ENCODE peak calls at places on chromosomes 6 and 20, in eight cellular contexts. Z is posterior cingulate gyrus, G is ELR, A is NCI-H748 treated with DMSO at 0.1 percent for 48 hours, J is hypothalamus, N is MCF 10A, K is foreskin fibroblast, X is HCT116. I is an unnamed sample.

GRCh38 chr6:6806793-6807518 is 218.4 kb downstream of the LY86 start:
- DNase-seq in Z (no peak), G (no peak), A (no peak), J (no peak), N (no peak), K (no peak), X (no peak), I (no peak)

GRCh38 chr6:4358414-4359107 is 223.2 kb upstream of the ECI2 start:
- DNase-seq in Z (peak), G (peak), A (no peak), J (peak), N (peak), K (peak), X (peak), I (peak)

GRCh38 chr20:33239418-33239817 is 3.6 kb downstream of the BPIFA1 start:
- DNase-seq in Z (no peak), G (no peak), A (no peak), J (no peak), N (no peak), K (no peak), X (no peak), I (no peak)

GRCh38 chr20:15100506-15101160 is 763.2 kb upstream of the FLRT3 start:
- DNase-seq in Z (no peak), G (no peak), A (no peak), J (no peak), N (no peak), K (no peak), X (no peak), I (no peak)

GRCh38 chr6:105568121-105568520 is 165.2 kb upstream of the PREP start:
- DNase-seq in Z (no peak), G (no peak), A (no peak), J (no peak), N (no peak), K (no peak), X (no peak), I (no peak)

GRCh38 chr6:43910638-43911353 is 140.8 kb downstream of the VEGFA start:
- DNase-seq in Z (no peak), G (peak), A (no peak), J (no peak), N (peak), K (peak), X (peak), I (peak)

GRCh38 chr6:14129572-14129971 is 12.0 kb downstream of the CD83 start:
- DNase-seq in Z (no peak), G (peak), A (peak), J (no peak), N (peak), K (peak), X (peak), I (no peak)

GRCh38 chr6:91449539-91449938 is 862.7 kb upstream of the MAP3K7 start:
- DNase-seq in Z (no peak), G (no peak), A (no peak), J (no peak), N (no peak), K (no peak), X (no peak), I (no peak)

I was measured in LoVo.